ENCODE peak calls at places on chromosomes 12 and 14, in ten cellular contexts. One of them, this sample, is unnamed.
A peak's percentile ranks its signal among the peaks of the same experiment; 100 is the strongest.

GRCh38 chr14:89428556-89429196 is 11.6 kb upstream of the FOXN3 start:
- DNase-seq in right lobe of liver: no peak
- DNase-seq in lower leg skin: peak; percentile 62
- DNase-seq in AG09309: no peak
- DNase-seq in Panc1: no peak
- DNase-seq in fibroblast of pulmonary artery: no peak
- DNase-seq in GM23248: peak; percentile 46
- DNase-seq in psoas muscle: peak; percentile 72
- DNase-seq in AG10803: peak; percentile 61
- DNase-seq in tibial artery: peak; percentile 57
- DNase-seq in this sample: no peak

GRCh38 chr12:59194794-59195193 is 274.5 kb upstream of the LRIG3 start:
- DNase-seq in GM23248: no peak
- DNase-seq in tibial artery: no peak
- DNase-seq in psoas muscle: no peak
- DNase-seq in fibroblast of pulmonary artery: no peak
- DNase-seq in Panc1: no peak
- DNase-seq in right lobe of liver: no peak
- DNase-seq in lower leg skin: no peak
- DNase-seq in AG10803: no peak
- DNase-seq in AG09309: no peak
- DNase-seq in this sample: no peak

GRCh38 chr12:132887513-132888341 is at the start of gene CHFR:
- DNase-seq in GM23248: peak; percentile 100
- DNase-seq in right lobe of liver: peak; percentile 98
- DNase-seq in psoas muscle: peak; percentile 98
- DNase-seq in AG09309: peak; percentile 85
- DNase-seq in Panc1: peak; percentile 55
- DNase-seq in fibroblast of pulmonary artery: peak; percentile 98
- DNase-seq in AG10803: peak; percentile 98
- DNase-seq in tibial artery: peak; percentile 97
- DNase-seq in lower leg skin: peak; percentile 96
- DNase-seq in this sample: no peak

GRCh38 chr12:130083746-130084145 is 78.5 kb upstream of the FZD10 start:
- DNase-seq in tibial artery: no peak
- DNase-seq in psoas muscle: no peak
- DNase-seq in Panc1: no peak
- DNase-seq in AG10803: no peak
- DNase-seq in GM23248: no peak
- DNase-seq in fibroblast of pulmonary artery: no peak
- DNase-seq in AG09309: no peak
- DNase-seq in right lobe of liver: no peak
- DNase-seq in lower leg skin: no peak
- DNase-seq in this sample: no peak

GRCh38 chr14:29584992-29585391 is 342.7 kb downstream of the PRKD1 start:
- DNase-seq in AG09309: peak; percentile 71
- DNase-seq in tibial artery: peak; percentile 69
- DNase-seq in GM23248: peak; percentile 79
- DNase-seq in AG10803: peak; percentile 89
- DNase-seq in Panc1: no peak
- DNase-seq in psoas muscle: peak; percentile 75
- DNase-seq in right lobe of liver: peak; percentile 58
- DNase-seq in lower leg skin: no peak
- DNase-seq in fibroblast of pulmonary artery: peak; percentile 91
- DNase-seq in this sample: no peak

GRCh38 chr14:99037777-99038176 is 234.2 kb downstream of the BCL11B start:
- DNase-seq in AG10803: no peak
- DNase-seq in tibial artery: no peak
- DNase-seq in psoas muscle: no peak
- DNase-seq in lower leg skin: no peak
- DNase-seq in Panc1: no peak
- DNase-seq in GM23248: no peak
- DNase-seq in fibroblast of pulmonary artery: no peak
- DNase-seq in right lobe of liver: no peak
- DNase-seq in AG09309: no peak
- DNase-seq in this sample: peak; percentile 15

GRCh38 chr14:77097689-77098469 is at the start of gene CIPC:
- DNase-seq in right lobe of liver: peak; percentile 100
- DNase-seq in lower leg skin: peak; percentile 99
- DNase-seq in Panc1: peak; percentile 78
- DNase-seq in fibroblast of pulmonary artery: peak; percentile 99
- DNase-seq in AG10803: peak; percentile 98
- DNase-seq in AG09309: peak; percentile 91
- DNase-seq in tibial artery: peak; percentile 100
- DNase-seq in psoas muscle: peak; percentile 100
- DNase-seq in GM23248: peak; percentile 99
- DNase-seq in this sample: peak; percentile 98

GRCh38 chr12:127690161-127690560 is 576.8 kb upstream of the TMEM132C start:
- DNase-seq in Panc1: no peak
- DNase-seq in GM23248: no peak
- DNase-seq in tibial artery: no peak
- DNase-seq in lower leg skin: no peak
- DNase-seq in AG10803: no peak
- DNase-seq in right lobe of liver: no peak
- DNase-seq in psoas muscle: no peak
- DNase-seq in fibroblast of pulmonary artery: no peak
- DNase-seq in AG09309: no peak
- DNase-seq in this sample: no peak

GRCh38 chr12:109997393-109997792 is 1.2 kb upstream of the GIT2 start:
- DNase-seq in Panc1: no peak
- DNase-seq in GM23248: no peak
- DNase-seq in AG10803: no peak
- DNase-seq in tibial artery: no peak
- DNase-seq in psoas muscle: no peak
- DNase-seq in right lobe of liver: no peak
- DNase-seq in lower leg skin: no peak
- DNase-seq in fibroblast of pulmonary artery: no peak
- DNase-seq in AG09309: no peak
- DNase-seq in this sample: no peak

GRCh38 chr12:123748661-123749060 is 13.4 kb upstream of the DNAH10 start:
- DNase-seq in fibroblast of pulmonary artery: no peak
- DNase-seq in AG09309: no peak
- DNase-seq in lower leg skin: no peak
- DNase-seq in AG10803: no peak
- DNase-seq in right lobe of liver: no peak
- DNase-seq in GM23248: peak; percentile 48
- DNase-seq in tibial artery: no peak
- DNase-seq in Panc1: no peak
- DNase-seq in psoas muscle: no peak
- DNase-seq in this sample: no peak

GRCh38 chr14:74848768-74849167 is 27.2 kb downstream of the PROX2 start:
- DNase-seq in AG10803: peak; percentile 69
- DNase-seq in Panc1: no peak
- DNase-seq in lower leg skin: no peak
- DNase-seq in right lobe of liver: no peak
- DNase-seq in psoas muscle: no peak
- DNase-seq in fibroblast of pulmonary artery: no peak
- DNase-seq in tibial artery: no peak
- DNase-seq in GM23248: peak; percentile 46
- DNase-seq in AG09309: no peak
- DNase-seq in this sample: peak; percentile 31

GRCh38 chr12:700061-700460 is 36.8 kb upstream of the NINJ2 start:
- DNase-seq in AG10803: no peak
- DNase-seq in tibial artery: no peak
- DNase-seq in fibroblast of pulmonary artery: no peak
- DNase-seq in psoas muscle: no peak
- DNase-seq in GM23248: no peak
- DNase-seq in right lobe of liver: no peak
- DNase-seq in AG09309: no peak
- DNase-seq in Panc1: no peak
- DNase-seq in lower leg skin: no peak
- DNase-seq in this sample: no peak

GRCh38 chr14:68514611-68515194 is 278.2 kb downstream of the ZFP36L1 start:
- DNase-seq in AG10803: no peak
- DNase-seq in right lobe of liver: no peak
- DNase-seq in lower leg skin: no peak
- DNase-seq in psoas muscle: no peak
- DNase-seq in GM23248: no peak
- DNase-seq in fibroblast of pulmonary artery: no peak
- DNase-seq in AG09309: no peak
- DNase-seq in Panc1: no peak
- DNase-seq in tibial artery: no peak
- DNase-seq in this sample: no peak

GRCh38 chr12:70664463-70664862 is 27.2 kb upstream of the PTPRB start:
- DNase-seq in AG09309: no peak
- DNase-seq in psoas muscle: no peak
- DNase-seq in lower leg skin: no peak
- DNase-seq in tibial artery: no peak
- DNase-seq in GM23248: no peak
- DNase-seq in fibroblast of pulmonary artery: peak; percentile 39
- DNase-seq in Panc1: no peak
- DNase-seq in right lobe of liver: no peak
- DNase-seq in AG10803: no peak
- DNase-seq in this sample: no peak

GRCh38 chr12:591167-591570 is 72.1 kb downstream of the NINJ2 start:
- DNase-seq in right lobe of liver: no peak
- DNase-seq in Panc1: no peak
- DNase-seq in fibroblast of pulmonary artery: no peak
- DNase-seq in lower leg skin: no peak
- DNase-seq in tibial artery: no peak
- DNase-seq in AG10803: no peak
- DNase-seq in AG09309: no peak
- DNase-seq in GM23248: no peak
- DNase-seq in psoas muscle: peak; percentile 72
- DNase-seq in this sample: no peak

GRCh38 chr12:125249932-125250331 is 184.7 kb downstream of the AACS start:
- DNase-seq in lower leg skin: no peak
- DNase-seq in psoas muscle: no peak
- DNase-seq in Panc1: no peak
- DNase-seq in AG09309: no peak
- DNase-seq in AG10803: no peak
- DNase-seq in GM23248: no peak
- DNase-seq in tibial artery: no peak
- DNase-seq in fibroblast of pulmonary artery: no peak
- DNase-seq in right lobe of liver: no peak
- DNase-seq in this sample: no peak
- H3K4me3 ChIP-seq in lower leg skin: no peak overlapping the region
- H3K4me3 ChIP-seq in psoas muscle: no peak overlapping the region
- H3K4me3 ChIP-seq in Panc1: no peak overlapping the region
- H3K4me3 ChIP-seq in AG09309: no peak overlapping the region
- H3K4me3 ChIP-seq in AG10803: no peak overlapping the region
- H3K4me3 ChIP-seq in GM23248: no peak overlapping the region
- H3K4me3 ChIP-seq in tibial artery: no peak overlapping the region
- H3K4me3 ChIP-seq in fibroblast of pulmonary artery: no peak overlapping the region
- H3K4me3 ChIP-seq in right lobe of liver: no peak overlapping the region
- H3K4me3 ChIP-seq in this sample: no peak overlapping the region

DNA sequence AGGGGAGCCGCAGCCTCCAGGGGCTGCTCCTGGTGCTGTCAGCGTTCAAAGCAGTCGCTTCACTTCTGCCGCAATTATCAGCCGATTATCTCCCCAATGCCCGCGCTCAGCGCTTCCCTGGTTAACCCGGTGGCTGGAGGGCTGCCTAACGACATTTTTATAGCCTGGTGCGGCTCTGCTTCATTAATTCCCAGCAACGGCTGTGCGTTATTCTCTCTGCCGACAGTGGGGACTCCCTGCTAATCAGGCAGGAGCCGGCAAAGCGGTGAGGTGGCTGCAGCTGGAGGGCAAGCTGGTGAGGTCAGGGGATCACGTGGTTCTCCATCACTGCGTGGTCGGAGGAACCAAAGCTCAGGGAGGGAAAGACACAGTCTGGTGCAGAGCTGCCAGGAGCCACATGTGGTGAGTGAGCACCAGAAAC is 62.9 kb downstream of the GLRX5 start:
- DNase-seq in tibial artery: no peak
- DNase-seq in Panc1: no peak
- DNase-seq in right lobe of liver: no peak
- DNase-seq in AG10803: peak; percentile 19
- DNase-seq in GM23248: peak; percentile 65
- DNase-seq in AG09309: peak; percentile 1
- DNase-seq in lower leg skin: no peak
- DNase-seq in psoas muscle: no peak
- DNase-seq in fibroblast of pulmonary artery: peak; percentile 5
- DNase-seq in this sample: no peak
- H3K4me3 ChIP-seq in tibial artery: no peak overlapping the region
- H3K4me3 ChIP-seq in Panc1: no peak overlapping the region
- H3K4me3 ChIP-seq in right lobe of liver: no peak overlapping the region
- H3K4me3 ChIP-seq in AG10803: no peak overlapping the region
- H3K4me3 ChIP-seq in GM23248: peak overlapping the region; percentile 40
- H3K4me3 ChIP-seq in AG09309: no peak overlapping the region
- H3K4me3 ChIP-seq in lower leg skin: no peak overlapping the region
- H3K4me3 ChIP-seq in psoas muscle: no peak overlapping the region
- H3K4me3 ChIP-seq in fibroblast of pulmonary artery: no peak overlapping the region
- H3K4me3 ChIP-seq in this sample: no peak overlapping the region

GRCh38 chr12:51970904-51971646 is 19.6 kb downstream of the ACVR1B start:
- DNase-seq in Panc1: no peak
- DNase-seq in tibial artery: no peak
- DNase-seq in psoas muscle: no peak
- DNase-seq in AG10803: no peak
- DNase-seq in GM23248: peak; percentile 42
- DNase-seq in AG09309: no peak
- DNase-seq in right lobe of liver: no peak
- DNase-seq in lower leg skin: no peak
- DNase-seq in fibroblast of pulmonary artery: peak; percentile 64
- DNase-seq in this sample: peak; percentile 65

GRCh38 chr12:51971679-51972423 is 20.4 kb downstream of the ACVR1B start:
- DNase-seq in GM23248: no peak
- DNase-seq in tibial artery: no peak
- DNase-seq in AG10803: peak; percentile 39
- DNase-seq in right lobe of liver: no peak
- DNase-seq in fibroblast of pulmonary artery: peak; percentile 53
- DNase-seq in psoas muscle: no peak
- DNase-seq in Panc1: no peak
- DNase-seq in AG09309: no peak
- DNase-seq in lower leg skin: no peak
- DNase-seq in this sample: peak; percentile 30

GRCh38 chr12:51972849-51973273 is 21.4 kb downstream of the ACVR1B start:
- DNase-seq in GM23248: peak; percentile 88
- DNase-seq in tibial artery: peak; percentile 72
- DNase-seq in Panc1: no peak
- DNase-seq in lower leg skin: peak; percentile 66
- DNase-seq in fibroblast of pulmonary artery: peak; percentile 94
- DNase-seq in right lobe of liver: peak; percentile 72
- DNase-seq in psoas muscle: no peak
- DNase-seq in AG09309: peak; percentile 60
- DNase-seq in AG10803: peak; percentile 72
- DNase-seq in this sample: peak; percentile 82

GRCh38 chr12:51973560-51973959 is 22.1 kb downstream of the ACVR1B start:
- DNase-seq in AG10803: peak; percentile 73
- DNase-seq in lower leg skin: no peak
- DNase-seq in psoas muscle: no peak
- DNase-seq in tibial artery: no peak
- DNase-seq in AG09309: peak; percentile 39
- DNase-seq in right lobe of liver: no peak
- DNase-seq in fibroblast of pulmonary artery: peak; percentile 62
- DNase-seq in Panc1: no peak
- DNase-seq in GM23248: peak; percentile 70
- DNase-seq in this sample: no peak

GRCh38 chr12:51972424-51972812 is 20.9 kb downstream of the ACVR1B start:
- DNase-seq in right lobe of liver: no peak
- DNase-seq in AG10803: no peak
- DNase-seq in fibroblast of pulmonary artery: no peak
- DNase-seq in AG09309: no peak
- DNase-seq in Panc1: no peak
- DNase-seq in GM23248: no peak
- DNase-seq in tibial artery: no peak
- DNase-seq in lower leg skin: no peak
- DNase-seq in psoas muscle: no peak
- DNase-seq in this sample: no peak
- H3K4me3 ChIP-seq in right lobe of liver: no peak overlapping the region
- H3K4me3 ChIP-seq in AG10803: no peak overlapping the region
- H3K4me3 ChIP-seq in fibroblast of pulmonary artery: no peak overlapping the region
- H3K4me3 ChIP-seq in AG09309: no peak overlapping the region
- H3K4me3 ChIP-seq in Panc1: no peak overlapping the region
- H3K4me3 ChIP-seq in GM23248: peak overlapping the region; percentile 52
- H3K4me3 ChIP-seq in tibial artery: no peak overlapping the region
- H3K4me3 ChIP-seq in lower leg skin: no peak overlapping the region
- H3K4me3 ChIP-seq in psoas muscle: peak overlapping the region; percentile 14
- H3K4me3 ChIP-seq in this sample: peak overlapping the region; percentile 17

GRCh38 chr14:45048385-45048784 is 35.5 kb upstream of the PRPF39 start:
- DNase-seq in lower leg skin: no peak
- DNase-seq in Panc1: no peak
- DNase-seq in psoas muscle: no peak
- DNase-seq in fibroblast of pulmonary artery: no peak
- DNase-seq in right lobe of liver: no peak
- DNase-seq in GM23248: no peak
- DNase-seq in AG09309: no peak
- DNase-seq in tibial artery: no peak
- DNase-seq in AG10803: no peak
- DNase-seq in this sample: no peak
- H3K4me3 ChIP-seq in lower leg skin: no peak overlapping the region
- H3K4me3 ChIP-seq in Panc1: no peak overlapping the region
- H3K4me3 ChIP-seq in psoas muscle: no peak overlapping the region
- H3K4me3 ChIP-seq in fibroblast of pulmonary artery: no peak overlapping the region
- H3K4me3 ChIP-seq in right lobe of liver: no peak overlapping the region
- H3K4me3 ChIP-seq in GM23248: no peak overlapping the region
- H3K4me3 ChIP-seq in AG09309: no peak overlapping the region
- H3K4me3 ChIP-seq in tibial artery: no peak overlapping the region
- H3K4me3 ChIP-seq in AG10803: no peak overlapping the region
- H3K4me3 ChIP-seq in this sample: no peak overlapping the region

This sample was measured in Jurkat, Clone E6-1.